ENCODE peak calls at places on chromosomes 4 and X, in four cellular contexts. N, H, Z and K are unnamed samples.

GRCh38 chrX:102746134-102746584 is 25.6 kb downstream of the GPRASP3 start:
- DNase-seq in N (peak; percentile 22), H (peak; percentile 67), Z (no peak), K (no peak)

GRCh38 chrX:103063918-103064434 is at the start of gene BEX1:
- DNase-seq in N (peak; percentile 0), H (peak; percentile 69), Z (no peak), K (no peak)

GRCh38 chrX:23749576-23749975 is 6.5 kb upstream of the ACOT9 start:
- DNase-seq in N (no peak), H (peak; percentile 16), Z (no peak), K (no peak)

GRCh38 chr4:101306225-101306624 is 41.1 kb downstream of the PPP3CA start:
- DNase-seq in N (no peak), H (no peak), Z (no peak), K (peak; percentile 37)

GRCh38 chr4:46503739-46504138 is 113.8 kb upstream of the GABRA2 start:
- DNase-seq in N (peak; percentile 56), H (no peak), Z (no peak), K (no peak)

GRCh38 chrX:34873500-34874225 is 68.9 kb upstream of the FAM47B start:
- DNase-seq in N (no peak), H (no peak), Z (peak; percentile 36), K (no peak)

GRCh38 chr4:13525606-13526281 is 18.6 kb downstream of the NKX3-2 start:
- DNase-seq in N (no peak), H (no peak), Z (no peak), K (no peak)

GRCh38 chr4:73450398-73451004 is 14.5 kb downstream of the AFP start:
- DNase-seq in N (peak; percentile 64), H (peak; percentile 95), Z (peak; percentile 89), K (no peak)

GRCh38 chr4:182369211-182369610 is 126.0 kb downstream of the TENM3 start:
- DNase-seq in N (no peak), H (no peak), Z (peak; percentile 62), K (no peak)

GRCh38 chr4:140300271-140300970 is 73.0 kb upstream of the SCOC start:
- DNase-seq in N (peak; percentile 69), H (peak; percentile 87), Z (peak; percentile 87), K (no peak)

GRCh38 chr4:161595230-161595771 is 568.5 kb downstream of the FSTL5 start:
- DNase-seq in N (no peak), H (no peak), Z (no peak), K (no peak)

GRCh38 chrX:112967903-112968302 is 127.3 kb upstream of the AMOT start:
- DNase-seq in N (no peak), H (no peak), Z (no peak), K (no peak)

GRCh38 chrX:112967341-112967740 is 126.7 kb upstream of the AMOT start:
- DNase-seq in N (no peak), H (peak; percentile 49), Z (no peak), K (no peak)

GRCh38 chrX:112968351-112969133 is 127.9 kb upstream of the AMOT start:
- DNase-seq in N (no peak), H (peak; percentile 13), Z (no peak), K (no peak)
- H3K27ac ChIP-seq in N (no peak overlapping the region), H (no peak overlapping the region), Z (no peak overlapping the region), K (no peak overlapping the region)

GRCh38 chr4:2792396-2792710 is 532 bp upstream of the SH3BP2 start:
- DNase-seq in N (no peak), H (no peak), Z (no peak), K (no peak)
- H3K9ac ChIP-seq in N (no peak overlapping the region), H (no peak overlapping the region), Z (no peak overlapping the region), K (no peak overlapping the region)

GRCh38 chr4:123849495-123849894 is 452.9 kb downstream of the SPRY1 start:
- DNase-seq in N (no peak), H (no peak), Z (no peak), K (no peak)
- H2AFZ ChIP-seq in N (no peak overlapping the region), H (no peak overlapping the region), Z (no peak overlapping the region), K (no peak overlapping the region)

GRCh38 chr4:106767991-106768390 is 268.1 kb downstream of the DKK2 start:
- DNase-seq in N (no peak), H (no peak), Z (no peak), K (no peak)

GRCh38 chr4:106775636-106776035 is 260.5 kb downstream of the DKK2 start:
- DNase-seq in N (no peak), H (no peak), Z (no peak), K (peak; percentile 20)

DNA sequence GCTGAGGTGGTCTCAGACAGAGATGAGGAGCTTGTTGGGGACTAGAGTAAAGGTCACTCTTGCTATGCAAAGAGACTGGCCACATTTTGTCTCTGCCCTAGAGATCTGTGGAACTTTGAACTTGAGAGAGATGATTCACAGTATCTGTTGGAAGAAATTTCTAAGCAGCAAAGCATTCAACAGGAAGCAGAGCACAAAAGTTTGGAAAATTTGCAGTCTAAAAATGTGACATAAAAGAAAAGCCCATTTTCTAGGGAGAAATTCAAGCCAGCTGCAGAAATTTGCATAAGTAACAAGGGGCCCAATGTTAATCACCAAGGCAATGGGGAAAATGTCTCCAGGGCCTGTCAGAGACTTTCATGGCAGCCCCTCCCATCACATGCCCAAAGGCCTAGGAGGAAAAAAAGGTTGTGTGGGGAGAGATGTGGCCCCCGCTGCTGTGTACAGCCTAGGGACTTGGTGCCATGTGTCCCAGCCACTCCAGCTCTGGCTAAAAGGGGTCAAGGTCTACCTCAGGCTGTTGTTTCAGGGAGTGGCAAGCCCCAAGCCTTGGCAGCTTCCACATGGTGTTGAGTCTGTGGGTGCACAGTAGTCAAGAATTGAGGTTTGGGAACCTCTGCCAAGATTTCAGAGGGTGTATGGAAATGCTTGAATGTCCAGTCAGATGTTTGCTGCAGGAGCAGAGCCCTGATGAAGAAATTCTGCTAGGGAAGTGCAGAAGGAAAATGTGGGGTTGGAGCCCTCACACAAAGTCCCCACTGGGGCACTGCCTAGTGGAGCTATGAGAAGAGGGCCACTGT is 262.8 kb downstream of the DKK2 start:
- DNase-seq in N (no peak), H (peak; percentile 72), Z (no peak), K (no peak)
- H3K27ac ChIP-seq in N (no peak overlapping the region), H (peak overlapping the region; percentile 60), Z (no peak overlapping the region), K (no peak overlapping the region)

DNA sequence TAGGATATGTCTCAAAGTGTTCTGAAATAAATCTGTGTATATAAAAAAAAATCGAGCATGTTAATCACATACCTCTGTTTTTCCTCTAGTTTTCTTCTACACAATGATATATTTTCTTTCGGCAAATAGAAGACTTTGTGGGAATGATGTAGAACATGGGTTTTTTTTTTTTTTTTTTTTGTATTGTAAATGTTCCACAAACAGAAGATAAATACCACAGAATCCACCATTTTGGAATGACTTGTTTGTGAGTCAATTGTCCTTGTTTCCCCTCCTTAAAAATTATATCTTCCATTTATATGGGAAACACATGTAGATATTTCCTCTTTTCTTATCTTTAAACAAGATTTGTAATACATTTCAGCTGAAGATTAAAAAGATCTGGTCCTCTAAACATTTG is 304.5 kb downstream of the SPRY1 start:
- DNase-seq in N (no peak), H (peak; percentile 55), Z (peak; percentile 23), K (no peak)
- H3K9ac ChIP-seq in N (peak overlapping the region; percentile 84), H (peak overlapping the region; percentile 73), Z (peak overlapping the region; percentile 35), K (no peak overlapping the region)

GRCh38 chr4:16039139-16039538 is 44.7 kb downstream of the PROM1 start:
- DNase-seq in N (no peak), H (no peak), Z (no peak), K (no peak)
- H2AFZ ChIP-seq in N (no peak overlapping the region), H (no peak overlapping the region), Z (no peak overlapping the region), K (no peak overlapping the region)

GRCh38 chr4:91086008-91086407 is 958.8 kb downstream of the CCSER1 start:
- DNase-seq in N (no peak), H (no peak), Z (no peak), K (no peak)
- H3K27ac ChIP-seq in N (no peak overlapping the region), H (no peak overlapping the region), Z (no peak overlapping the region), K (no peak overlapping the region)